ENCODE peak calls at places on chromosome 2, in seven cellular contexts. U, Z, O, D, L, I and W are unnamed samples. For H3K27me3, the result is how much of the 10 kb centered on the place peaks cover.

GRCh38 chr2:197848602-197849001 is 44.2 kb downstream of the PLCL1 start:
- DNase-seq in U (no peak), Z (no peak), O (no peak), D (no peak), L (no peak), I (no peak), W (no peak)

GRCh38 chr2:173048901-173049661 is 26.6 kb upstream of the MAP3K20 start:
- DNase-seq in U (peak), Z (peak), O (peak), D (no peak), L (peak), I (peak), W (peak)

GRCh38 chr2:46510596-46511177 is 31.3 kb downstream of the TMEM247 start:
- DNase-seq in U (no peak), Z (no peak), O (no peak), D (no peak), L (no peak), I (no peak), W (no peak)

GRCh38 chr2:239970004-239970623 is 55.0 kb downstream of the NDUFA10 start:
- DNase-seq in U (no peak), Z (no peak), O (no peak), D (no peak), L (no peak), I (no peak), W (no peak)

GRCh38 chr2:162912787-162913186 is 74.2 kb upstream of the KCNH7 start:
- DNase-seq in U (no peak), Z (no peak), O (no peak), D (no peak), L (no peak), I (no peak), W (no peak)

GRCh38 chr2:18719978-18720775 is 130.8 kb upstream of the NT5C1B start:
- DNase-seq in U (no peak), Z (peak), O (no peak), D (no peak), L (no peak), I (no peak), W (no peak)

GRCh38 chr2:69138247-69138754 is 125.3 kb downstream of the ANTXR1 start:
- DNase-seq in U (no peak), Z (no peak), O (peak), D (no peak), L (no peak), I (no peak), W (no peak)

GRCh38 chr2:174729797-174730529 is 34.3 kb downstream of the CHRNA1 start:
- DNase-seq in U (no peak), Z (no peak), O (no peak), D (peak), L (peak), I (no peak), W (no peak)

GRCh38 chr2:101540518-101540917 is 65.6 kb upstream of the RFX8 start:
- DNase-seq in U (no peak), Z (no peak), O (no peak), D (no peak), L (no peak), I (no peak), W (no peak)

GRCh38 chr2:216635701-216636541 is 2.7 kb downstream of the IGFBP2 start:
- DNase-seq in U (peak), Z (no peak), O (no peak), D (peak), L (no peak), I (no peak), W (peak)
- H3K27me3 ChIP-seq in U (under half), Z (under half), O (under half), D (under half), L (half or more), I (under half), W (under half)

GRCh38 chr2:108106746-108107145 is 120.4 kb downstream of the SLC5A7 start:
- DNase-seq in U (no peak), Z (no peak), O (no peak), D (no peak), L (no peak), I (no peak), W (no peak)
- H3K27ac ChIP-seq in U (no peak), Z (no peak), O (no peak), D (no peak), L (no peak), I (no peak), W (no peak)

DNA sequence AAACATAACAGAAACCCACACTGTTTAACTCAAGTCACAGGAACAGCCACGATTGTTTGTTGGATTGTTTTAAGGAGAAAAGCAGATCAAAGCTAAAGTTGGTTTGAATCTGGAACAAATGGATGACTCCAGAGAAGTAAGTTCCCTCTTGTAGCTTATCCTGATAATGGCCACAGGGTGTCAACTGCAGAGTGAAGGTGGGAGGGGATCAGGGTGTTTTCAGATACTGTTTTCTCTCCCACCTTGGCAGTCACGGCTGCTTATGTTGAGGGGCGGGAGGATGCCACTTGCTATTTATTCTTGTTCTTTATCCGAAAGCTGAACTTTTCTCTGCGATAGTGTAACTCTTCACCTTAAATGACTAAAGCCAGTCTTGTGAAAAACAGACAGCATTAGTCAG is 36.5 kb upstream of the INPP4A start:
- DNase-seq in U (no peak), Z (no peak), O (no peak), D (no peak), L (no peak), I (no peak), W (no peak)
- H3K27me3 ChIP-seq in U (under half), Z (under half), O (under half), D (under half), L (under half), I (under half), W (under half)

GRCh38 chr2:33441235-33441810 is 35.1 kb upstream of the RASGRP3 start:
- DNase-seq in U (peak), Z (no peak), O (no peak), D (peak), L (peak), I (no peak), W (no peak)

GRCh38 chr2:33437297-33437696 is 39.2 kb upstream of the RASGRP3 start:
- DNase-seq in U (no peak), Z (no peak), O (peak), D (no peak), L (no peak), I (no peak), W (no peak)

GRCh38 chr2:33436083-33436482 is 40.4 kb upstream of the RASGRP3 start:
- DNase-seq in U (no peak), Z (no peak), O (no peak), D (peak), L (no peak), I (no peak), W (no peak)

GRCh38 chr2:33435518-33435917 is 40.9 kb upstream of the RASGRP3 start:
- DNase-seq in U (no peak), Z (no peak), O (no peak), D (no peak), L (no peak), I (no peak), W (no peak)

GRCh38 chr2:33437815-33438214 is 38.6 kb upstream of the RASGRP3 start:
- DNase-seq in U (no peak), Z (no peak), O (no peak), D (no peak), L (no peak), I (no peak), W (no peak)
- H3K27ac ChIP-seq in U (no peak), Z (no peak), O (no peak), D (no peak), L (peak), I (no peak), W (peak)